ENCODE peak calls at places on chromosomes 1 and 21, in four cellular contexts. A, Z, H and M are unnamed samples.

GRCh38 chr1:168090395-168090794 is 46.3 kb downstream of the GPR161 start:
- DNase-seq in A (no peak), Z (no peak), H (no peak), M (no peak)

GRCh38 chr1:29953938-29954337 is 717.6 kb downstream of the PTPRU start:
- DNase-seq in A (no peak), Z (no peak), H (no peak), M (no peak)

GRCh38 chr1:67682659-67683197 is 2.3 kb upstream of the GADD45A start:
- DNase-seq in A (no peak), Z (no peak), H (no peak), M (no peak)

GRCh38 chr1:107787299-107787698 is 177.7 kb downstream of the VAV3 start:
- DNase-seq in A (no peak), Z (no peak), H (no peak), M (no peak)

GRCh38 chr1:916173-917075 is 7.3 kb upstream of the SAMD11 start:
- DNase-seq in A (no peak), Z (no peak), H (no peak), M (no peak)

GRCh38 chr21:36207577-36208320 is 51.1 kb downstream of the DOP1B start:
- DNase-seq in A (no peak), Z (no peak), H (no peak), M (no peak)

GRCh38 chr21:33402011-33402979 is 918 bp upstream of the IFNGR2 start:
- DNase-seq in A (no peak), Z (no peak), H (peak), M (no peak)

GRCh38 chr1:92277105-92277504 is 21.7 kb downstream of the GLMN start:
- DNase-seq in A (no peak), Z (no peak), H (no peak), M (no peak)

GRCh38 chr1:150507912-150508864 is at the start of gene ECM1:
- DNase-seq in A (no peak), Z (no peak), H (peak), M (no peak)

GRCh38 chr1:30718636-30719405 is 4.6 kb downstream of the MATN1 start:
- DNase-seq in A (peak), Z (peak), H (peak), M (no peak)

GRCh38 chr1:217407426-217407825 is 223.5 kb downstream of the GPATCH2 start:
- DNase-seq in A (no peak), Z (no peak), H (no peak), M (no peak)

GRCh38 chr1:165408518-165408917 is 36.4 kb downstream of the RXRG start:
- DNase-seq in A (no peak), Z (no peak), H (peak), M (no peak)

GRCh38 chr1:97350241-97350640 is 570.6 kb downstream of the DPYD start:
- DNase-seq in A (no peak), Z (no peak), H (no peak), M (no peak)

GRCh38 chr1:32362474-32363313 is at the start of the genes FAM229A and TSSK3:
- DNase-seq in A (no peak), Z (no peak), H (no peak), M (no peak)

GRCh38 chr1:61498342-61498741 is 226.6 kb downstream of the TM2D1 start:
- DNase-seq in A (no peak), Z (no peak), H (no peak), M (no peak)

GRCh38 chr1:236425031-236425663 is 31.1 kb downstream of the EDARADD start:
- DNase-seq in A (no peak), Z (no peak), H (no peak), M (no peak)

GRCh38 chr1:241593186-241593585 is 47.0 kb downstream of the CHML start:
- DNase-seq in A (no peak), Z (no peak), H (no peak), M (no peak)

GRCh38 chr1:1213153-1213918 is 617 bp downstream of the TNFRSF4 start:
- DNase-seq in A (no peak), Z (no peak), H (no peak), M (no peak)

GRCh38 chr1:9890224-9890731 is 19.8 kb downstream of the CTNNBIP1 start:
- DNase-seq in A (no peak), Z (no peak), H (peak), M (no peak)

GRCh38 chr1:13751985-13752384 is 52.0 kb downstream of the PRDM2 start:
- DNase-seq in A (no peak), Z (no peak), H (no peak), M (no peak)

GRCh38 chr1:89546082-89546889 is 21.7 kb downstream of the LRRC8B start:
- DNase-seq in A (no peak), Z (no peak), H (no peak), M (no peak)